ENCODE peak calls at places on chromosome 1, in six cellular contexts. D is Peyer's patch, G is cardiac fibroblast, Y is left ventricle myocardium inferior, M is AG04449, B is endothelial cell of umbilical vein. T is an unnamed sample.

GRCh38 chr1:245211035-245211749 is 56.4 kb downstream of the KIF26B start:
- DNase-seq in G (no peak), D (no peak), Y (no peak), B (no peak), M (no peak), T (no peak)

GRCh38 chr1:161175771-161176453 is 1.4 kb downstream of the B4GALT3 start:
- DNase-seq in G (no peak), D (no peak), Y (no peak), B (no peak), M (no peak), T (no peak)

GRCh38 chr1:55070765-55071164 is 31.4 kb downstream of the PCSK9 start:
- DNase-seq in M (no peak), D (no peak), G (no peak), B (no peak), Y (no peak), T (no peak)

GRCh38 chr1:219316066-219316465 is 142.4 kb downstream of the LYPLAL1 start:
- DNase-seq in Y (no peak), M (no peak), G (no peak), B (no peak), D (no peak), T (no peak)

GRCh38 chr1:163076981-163077761 is 8.0 kb downstream of the RGS4 start:
- DNase-seq in Y (no peak), B (no peak), M (no peak), D (no peak), G (peak), T (no peak)

GRCh38 chr1:32627596-32628162 is 22.7 kb downstream of the ZBTB8OS start:
- DNase-seq in M (no peak), D (no peak), B (no peak), G (no peak), Y (no peak), T (no peak)

GRCh38 chr1:2314297-2314802 is 77.0 kb downstream of the MORN1 start:
- DNase-seq in M (no peak), D (peak), G (peak), B (no peak), Y (peak), T (no peak)

GRCh38 chr1:156711011-156711817 is 5.8 kb upstream of the CRABP2 start:
- DNase-seq in Y (no peak), B (no peak), D (no peak), M (no peak), G (no peak), T (no peak)

GRCh38 chr1:219792337-219793021 is 135.9 kb downstream of the SLC30A10 start:
- DNase-seq in M (peak), G (peak), D (no peak), Y (no peak), B (no peak), T (no peak)

GRCh38 chr1:182175340-182176068 is 114.0 kb upstream of the ZNF648 start:
- DNase-seq in B (no peak), D (no peak), G (no peak), M (no peak), Y (no peak), T (no peak)

GRCh38 chr1:3409737-3410434 is 44.6 kb upstream of the ARHGEF16 start:
- DNase-seq in B (peak), M (peak), G (peak), Y (peak), D (peak), T (no peak)

GRCh38 chr1:43008106-43008424 is 49.4 kb upstream of the SLC2A1 start:
- DNase-seq in Y (no peak), M (no peak), D (no peak), B (no peak), G (no peak), T (no peak)
- TF ChIP-seq CTCF in Y (no peak), M (no peak), D (no peak), B (no peak), G (no peak), T (no peak)

GRCh38 chr1:16920951-16921350 is 780 bp upstream of the CROCC start:
- DNase-seq in D (peak), B (no peak), G (no peak), M (no peak), Y (no peak), T (no peak)

GRCh38 chr1:16924216-16924918 is 2.6 kb downstream of the CROCC start:
- DNase-seq in Y (no peak), B (no peak), M (no peak), D (peak), G (no peak), T (no peak)

GRCh38 chr1:16922885-16923431 is 1.2 kb downstream of the CROCC start:
- DNase-seq in M (no peak), Y (no peak), G (no peak), B (no peak), D (peak), T (no peak)

GRCh38 chr1:16922466-16922865 is 735 bp downstream of the CROCC start:
- DNase-seq in M (no peak), Y (no peak), D (no peak), B (no peak), G (no peak), T (no peak)

DNA sequence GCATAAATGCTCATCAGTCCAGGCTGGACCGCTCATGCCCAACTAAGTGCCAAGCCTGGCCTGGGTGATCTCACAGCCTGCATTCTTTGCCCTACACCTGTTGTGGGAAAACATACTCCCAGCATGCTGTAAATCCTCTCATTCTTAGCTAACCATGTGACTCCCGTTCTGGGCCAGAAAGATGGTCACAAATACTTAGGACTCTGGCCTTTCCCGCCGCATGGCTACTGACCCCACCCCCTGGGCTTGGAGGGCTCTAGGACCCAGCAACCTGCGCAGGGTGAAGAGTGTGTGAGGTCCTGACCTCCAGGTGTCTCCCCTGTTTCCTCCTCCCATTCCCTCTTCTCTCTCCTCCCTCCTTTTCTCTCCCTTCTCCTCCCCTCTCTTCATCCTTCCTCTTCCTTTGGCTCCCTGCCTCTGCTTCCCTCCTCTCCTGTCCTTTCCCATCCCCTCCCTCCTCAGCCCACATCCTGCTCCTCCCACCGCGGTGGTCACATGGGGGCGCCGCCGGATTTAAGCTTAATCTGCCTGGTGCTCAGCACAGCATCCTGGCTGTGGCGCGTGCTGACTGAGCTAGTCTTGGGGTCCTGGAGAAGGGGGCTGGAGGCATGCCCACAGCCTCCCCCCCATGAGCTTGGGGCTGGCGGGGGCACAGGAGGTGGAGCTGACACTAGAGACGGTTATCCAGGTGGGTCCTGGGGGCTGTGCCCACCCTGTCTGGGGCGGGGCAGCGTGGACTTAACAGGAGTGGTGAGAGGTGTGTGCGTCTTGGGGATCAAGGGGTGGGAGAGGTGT is at the start of gene CROCC:
- DNase-seq in Y (peak), M (no peak), B (peak), G (peak), D (peak), T (no peak)
- H3K4me3 ChIP-seq in Y (no peak), M (no peak), B (no peak), G (no peak), D (no peak), T (no peak)

DNA sequence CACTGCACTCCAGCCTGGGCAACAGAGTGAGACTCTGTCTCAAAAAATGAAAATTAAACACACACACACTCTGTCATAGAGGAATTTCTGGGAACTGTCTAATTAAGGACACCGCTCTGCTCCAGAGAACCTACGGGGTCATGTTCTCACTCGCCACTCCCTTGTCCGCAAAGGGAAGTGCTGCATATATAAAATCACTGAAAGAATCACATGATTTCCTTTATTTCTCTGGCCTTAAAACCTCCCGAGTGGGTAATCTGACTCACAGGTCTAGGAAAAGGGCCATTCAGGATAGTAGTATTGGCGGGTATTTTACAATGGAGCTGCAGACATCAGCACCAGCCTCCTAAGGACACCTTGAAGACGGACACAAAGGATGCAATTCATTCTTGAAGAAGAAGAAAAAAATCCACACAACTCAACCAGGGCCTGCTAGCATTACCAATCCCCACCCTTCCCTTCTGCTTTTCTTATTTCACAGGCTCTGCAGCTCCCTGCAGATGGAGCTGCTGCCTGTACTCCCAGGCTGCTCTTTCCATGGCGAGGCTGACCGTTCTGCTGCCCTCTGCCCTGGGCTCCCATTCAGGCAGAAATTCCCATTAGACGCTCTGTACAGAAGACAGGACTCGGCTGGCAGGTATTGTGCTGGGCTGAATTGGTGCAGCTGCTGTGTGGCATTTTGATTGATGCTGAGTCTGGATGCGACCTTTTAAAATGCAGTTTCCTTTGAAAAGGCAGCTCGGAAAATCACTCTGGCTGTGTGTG is 53.3 kb upstream of the FAM89A start:
- DNase-seq in G (no peak), M (no peak), Y (no peak), B (peak), D (no peak), T (no peak)
- TF ChIP-seq CTCF in G (no peak), M (peak), Y (peak), B (no peak), D (no peak), T (no peak)

DNA sequence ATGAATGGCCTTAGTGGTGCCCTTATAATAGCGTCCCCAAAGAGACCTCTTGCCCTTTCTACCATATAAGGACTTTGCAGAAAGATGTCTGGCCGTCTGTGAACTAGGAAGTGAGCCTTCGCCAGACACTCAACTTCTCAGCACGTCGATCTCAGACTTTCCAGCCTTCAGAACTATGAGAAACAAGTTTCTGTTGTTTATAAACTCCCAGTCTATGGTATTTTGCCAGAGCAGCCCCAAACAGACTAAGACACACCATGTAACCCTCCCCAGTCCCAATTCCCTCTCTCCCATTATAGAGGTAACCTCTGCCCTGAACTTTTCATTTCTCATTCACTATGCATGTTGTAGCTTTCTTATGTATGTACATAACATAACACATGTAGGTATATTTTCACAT is 55.7 kb downstream of the NID1 start:
- DNase-seq in B (peak), Y (no peak), D (no peak), G (peak), M (no peak), T (peak)
- H3K4me3 ChIP-seq in B (no peak), Y (no peak), D (no peak), G (no peak), M (no peak), T (no peak)

GRCh38 chr1:63935148-63935547 is 161.3 kb downstream of the ROR1 start:
- DNase-seq in D (no peak), Y (no peak), G (peak), B (no peak), M (no peak), T (no peak)
- TF ChIP-seq CTCF in D (no peak), Y (peak), G (peak), B (no peak), M (peak), T (peak)

DNA sequence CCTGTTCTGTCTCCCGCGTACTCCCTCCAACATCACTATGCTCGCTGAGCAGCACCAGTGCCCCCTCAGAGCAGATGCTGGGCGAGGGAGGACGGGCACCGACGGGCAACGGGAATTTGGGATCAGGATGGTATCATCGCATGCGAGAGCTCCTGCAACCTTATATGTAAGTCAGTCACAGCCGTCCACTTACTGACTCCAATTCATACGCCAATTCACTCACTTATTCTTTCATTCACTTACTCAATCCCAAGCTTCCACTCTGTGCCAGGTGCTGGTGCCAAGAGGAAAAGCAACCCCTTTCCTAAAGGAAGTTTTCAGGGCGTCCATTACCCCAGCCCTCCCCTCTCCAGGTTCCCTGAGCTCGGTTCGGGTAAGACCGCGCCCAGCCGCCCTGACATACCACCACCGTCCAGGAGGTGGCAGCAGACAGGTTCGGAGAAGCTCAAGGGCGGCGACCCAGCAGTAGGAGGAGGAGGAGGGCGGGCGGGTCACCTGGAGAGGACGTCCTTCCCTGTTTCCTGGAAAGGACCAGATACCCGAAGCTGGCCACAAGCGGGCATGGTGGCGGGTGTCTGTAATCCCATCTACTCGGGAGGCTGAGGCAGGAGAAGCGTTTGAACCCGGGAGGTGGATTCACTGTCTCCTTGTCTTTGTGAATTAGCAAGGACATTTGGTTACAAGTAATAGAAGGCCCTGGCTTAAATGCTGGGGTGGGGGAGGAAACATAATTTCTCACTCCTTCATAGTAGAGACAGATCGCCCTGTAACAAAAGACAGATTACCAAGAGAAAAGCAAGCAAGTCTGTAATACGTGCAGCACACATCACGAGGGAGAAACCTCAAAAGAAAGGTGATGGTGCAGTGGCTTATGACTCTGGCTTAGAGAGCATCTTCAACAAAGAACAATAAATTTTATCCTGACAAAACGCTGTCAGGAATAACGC is 7.6 kb upstream of the IL22RA1 start:
- DNase-seq in B (peak), M (no peak), D (peak), G (peak), Y (peak), T (peak)
- H3K4me3 ChIP-seq in B (peak), M (no peak), D (no peak), G (no peak), Y (peak), T (no peak)

GRCh38 chr1:37561096-37561793 is 4.5 kb downstream of the DNALI1 start:
- DNase-seq in D (no peak), G (no peak), M (no peak), Y (no peak), B (no peak), T (no peak)

GRCh38 chr1:37562984-37563383 is 6.2 kb downstream of the DNALI1 start:
- DNase-seq in G (no peak), B (no peak), Y (no peak), D (no peak), M (no peak), T (no peak)

GRCh38 chr1:37559080-37559479 is 2.3 kb downstream of the DNALI1 start:
- DNase-seq in G (no peak), Y (no peak), B (no peak), D (no peak), M (no peak), T (no peak)

GRCh38 chr1:37558411-37558810 is 1.7 kb downstream of the DNALI1 start:
- DNase-seq in D (no peak), B (no peak), G (no peak), Y (no peak), M (no peak), T (no peak)

GRCh38 chr1:37561794-37562132 is 5.0 kb downstream of the DNALI1 start:
- DNase-seq in Y (no peak), G (peak), D (peak), B (peak), M (no peak), T (no peak)
- TF ChIP-seq CTCF in Y (peak), G (peak), D (no peak), B (peak), M (peak), T (peak)

DNA sequence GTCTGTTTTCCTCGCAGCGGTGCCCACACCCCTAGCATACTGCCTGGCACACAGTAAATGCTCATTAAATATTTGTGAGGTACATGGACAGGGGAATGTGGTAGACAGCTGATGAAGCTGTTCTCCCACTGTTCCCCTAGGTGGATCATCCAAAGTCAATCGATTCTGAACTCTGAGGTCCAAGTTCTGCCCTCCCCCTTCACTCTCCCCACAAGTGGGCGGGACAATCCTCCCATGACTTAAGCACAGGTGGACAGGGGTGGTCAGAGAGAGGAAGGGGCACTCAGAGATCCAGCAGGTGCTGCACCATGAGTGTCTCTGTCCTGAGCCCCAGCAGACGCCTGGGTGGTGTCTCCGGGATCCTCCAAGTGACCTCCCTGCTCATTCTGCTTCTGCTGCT is at the start of gene CYP4A22:
- DNase-seq in M (no peak), B (no peak), Y (no peak), G (no peak), D (no peak), T (no peak)
- H3K4me3 ChIP-seq in M (no peak), B (no peak), Y (no peak), G (no peak), D (no peak), T (no peak)

GRCh38 chr1:153921803-153922075 is 1.0 kb downstream of the GATAD2B start:
- DNase-seq in Y (no peak), B (peak), D (no peak), M (no peak), G (peak), T (no peak)

GRCh38 chr1:153922838-153923652 is at the start of gene GATAD2B:
- DNase-seq in G (peak), B (peak), Y (peak), M (peak), D (peak), T (peak)

GRCh38 chr1:153921080-153921802 is 1.5 kb downstream of the GATAD2B start:
- DNase-seq in D (no peak), B (peak), G (no peak), Y (no peak), M (no peak), T (no peak)

GRCh38 chr1:153922076-153922837 is 515 bp downstream of the GATAD2B start:
- DNase-seq in B (no peak), D (peak), G (no peak), Y (peak), M (no peak), T (no peak)

GRCh38 chr1:153919879-153920852 is 2.6 kb downstream of the GATAD2B start:
- DNase-seq in Y (no peak), D (no peak), M (no peak), B (peak), G (peak), T (no peak)
- TF ChIP-seq CTCF in Y (no peak), D (no peak), M (no peak), B (no peak), G (peak), T (peak)